ENCODE peak calls at places on chromosomes 7 and 10, in four cellular contexts. U is adrenal gland, P is body of pancreas, Z is left ventricle myocardium inferior. I is an unnamed sample.

GRCh38 chr10:30294506-30295280 is 54.4 kb downstream of the MTPAP start:
- DNase-seq in U (no peak), Z (no peak), P (no peak), I (no peak)

GRCh38 chr7:3641556-3641955 is 340.5 kb downstream of the SDK1 start:
- DNase-seq in Z (no peak), P (no peak), U (no peak), I (no peak)

GRCh38 chr10:80260295-80261243 is 28.9 kb downstream of the MAT1A start:
- DNase-seq in P (peak), Z (no peak), U (no peak), I (no peak)

GRCh38 chr7:26863504-26864308 is 684 bp downstream of the SKAP2 start:
- DNase-seq in U (no peak), Z (no peak), P (no peak), I (no peak)

GRCh38 chr10:124249812-124250432 is 156.5 kb upstream of the CHST15 start:
- DNase-seq in U (no peak), P (peak), Z (no peak), I (no peak)

GRCh38 chr10:93138113-93138870 is 64.6 kb downstream of the CYP26A1 start:
- DNase-seq in U (no peak), Z (no peak), P (no peak), I (no peak)

GRCh38 chr10:33137356-33138007 is 179.5 kb upstream of the ITGB1 start:
- DNase-seq in U (no peak), P (no peak), Z (no peak), I (no peak)

GRCh38 chr7:139648617-139648932 is 125.1 kb downstream of the CLEC2L start:
- DNase-seq in U (no peak), P (no peak), Z (no peak), I (no peak)

GRCh38 chr7:26292768-26293560 is 1.3 kb downstream of the SNX10 start:
- DNase-seq in U (no peak), Z (no peak), P (peak), I (no peak)

GRCh38 chr7:520503-521161 is 986 bp upstream of the PDGFA start:
- DNase-seq in Z (no peak), P (peak), U (no peak), I (no peak)

DNA sequence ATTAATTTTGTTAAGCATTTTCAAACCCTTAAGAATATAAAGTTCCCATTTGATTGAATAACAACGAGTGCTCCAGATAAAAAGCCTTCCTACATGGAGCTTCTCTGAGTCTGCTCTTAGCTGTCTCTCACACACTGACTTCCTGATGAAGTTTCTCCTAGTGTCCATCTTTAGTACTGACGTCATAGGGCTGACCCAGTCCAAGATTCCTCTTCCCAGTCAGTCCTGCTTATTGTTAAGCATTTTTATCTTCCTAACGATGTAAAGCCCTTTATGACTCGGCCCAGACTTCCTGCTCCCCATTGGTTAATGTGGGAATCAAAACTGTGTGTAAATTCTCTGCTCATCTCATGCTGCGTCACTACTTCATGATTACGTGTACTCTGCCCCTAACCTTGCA is 398.8 kb downstream of the TFEC start:
- DNase-seq in U (no peak), P (no peak), Z (no peak), I (no peak)
- TF ChIP-seq CTCF in U (no peak), P (no peak), Z (no peak), I (no peak)

GRCh38 chr7:152956006-152956405 is 196.5 kb downstream of the ACTR3B start:
- DNase-seq in P (no peak), Z (no peak), U (no peak), I (no peak)
- TF ChIP-seq CTCF in P (no peak), Z (no peak), U (no peak), I (no peak)

GRCh38 chr10:19347592-19347991 is 299.0 kb downstream of the MALRD1 start:
- DNase-seq in Z (no peak), P (no peak), U (no peak), I (no peak)
- TF ChIP-seq CTCF in Z (no peak), P (no peak), U (no peak), I (peak)

GRCh38 chr7:42493436-42494198 is 256.6 kb upstream of the GLI3 start:
- DNase-seq in U (peak), Z (peak), P (peak), I (no peak)
- TF ChIP-seq CTCF in U (no peak), Z (no peak), P (no peak), I (no peak)

GRCh38 chr7:128217972-128218652 is 23.0 kb upstream of the LEP start:
- DNase-seq in P (no peak), Z (no peak), U (no peak), I (no peak)
- TF ChIP-seq CTCF in P (no peak), Z (no peak), U (no peak), I (peak)

GRCh38 chr10:25766687-25767221 is 167.3 kb upstream of the MYO3A start:
- DNase-seq in U (no peak), P (no peak), Z (no peak), I (no peak)
- TF ChIP-seq CTCF in U (no peak), P (no peak), Z (no peak), I (no peak)

DNA sequence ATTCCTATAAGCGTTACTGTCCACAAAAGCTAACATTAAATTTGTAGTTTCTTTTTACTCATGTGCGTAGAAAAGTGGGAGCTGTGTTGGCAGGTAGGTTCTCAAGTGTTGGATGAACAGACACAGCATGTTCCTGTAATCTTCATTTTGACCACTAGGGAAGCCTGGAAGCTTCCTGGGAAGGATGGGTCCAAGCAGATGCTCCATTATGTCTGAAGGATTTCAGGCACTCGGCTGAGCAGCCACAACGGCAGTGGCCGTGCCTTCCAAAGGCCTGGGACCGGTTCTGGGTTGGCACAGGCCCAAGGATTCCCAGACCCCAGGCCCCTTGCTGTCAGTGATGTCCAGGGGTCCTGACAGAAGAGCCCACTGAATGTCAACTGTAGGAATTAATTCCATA is 386.3 kb downstream of the TNS3 start:
- DNase-seq in P (no peak), U (no peak), Z (no peak), I (no peak)
- TF ChIP-seq CTCF in P (no peak), U (no peak), Z (peak), I (no peak)

GRCh38 chr7:39355664-39356063 is 210.5 kb upstream of the YAE1 start:
- DNase-seq in Z (no peak), P (no peak), U (no peak), I (no peak)

GRCh38 chr7:39360038-39360437 is 206.2 kb upstream of the YAE1 start:
- DNase-seq in U (no peak), Z (no peak), P (no peak), I (no peak)

GRCh38 chr7:39356531-39356930 is 209.7 kb upstream of the YAE1 start:
- DNase-seq in Z (no peak), U (no peak), P (no peak), I (no peak)

GRCh38 chr7:39360766-39361165 is 205.4 kb upstream of the YAE1 start:
- DNase-seq in Z (no peak), U (no peak), P (no peak), I (no peak)

DNA sequence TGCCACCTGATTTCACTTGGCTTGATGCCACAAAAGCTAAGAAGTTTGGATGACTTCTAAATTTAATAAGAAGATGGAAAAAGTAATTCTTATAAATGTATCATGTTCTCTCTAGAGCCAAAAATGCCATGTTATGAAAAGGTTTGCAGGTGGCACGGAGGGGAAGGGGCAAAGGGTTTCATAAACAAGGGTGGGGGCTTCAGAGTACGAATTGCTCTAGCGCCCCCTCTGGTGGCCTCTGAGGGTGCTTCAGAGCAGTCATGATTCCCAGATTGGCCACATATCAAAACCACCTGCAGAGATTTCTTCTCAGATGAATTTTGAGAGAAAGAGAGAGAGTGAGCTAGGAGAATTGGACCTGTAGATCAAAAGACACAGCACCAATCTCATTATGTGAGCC is 208.6 kb upstream of the YAE1 start:
- DNase-seq in Z (no peak), P (no peak), U (no peak), I (no peak)
- TF ChIP-seq CTCF in Z (no peak), P (no peak), U (no peak), I (peak)

DNA sequence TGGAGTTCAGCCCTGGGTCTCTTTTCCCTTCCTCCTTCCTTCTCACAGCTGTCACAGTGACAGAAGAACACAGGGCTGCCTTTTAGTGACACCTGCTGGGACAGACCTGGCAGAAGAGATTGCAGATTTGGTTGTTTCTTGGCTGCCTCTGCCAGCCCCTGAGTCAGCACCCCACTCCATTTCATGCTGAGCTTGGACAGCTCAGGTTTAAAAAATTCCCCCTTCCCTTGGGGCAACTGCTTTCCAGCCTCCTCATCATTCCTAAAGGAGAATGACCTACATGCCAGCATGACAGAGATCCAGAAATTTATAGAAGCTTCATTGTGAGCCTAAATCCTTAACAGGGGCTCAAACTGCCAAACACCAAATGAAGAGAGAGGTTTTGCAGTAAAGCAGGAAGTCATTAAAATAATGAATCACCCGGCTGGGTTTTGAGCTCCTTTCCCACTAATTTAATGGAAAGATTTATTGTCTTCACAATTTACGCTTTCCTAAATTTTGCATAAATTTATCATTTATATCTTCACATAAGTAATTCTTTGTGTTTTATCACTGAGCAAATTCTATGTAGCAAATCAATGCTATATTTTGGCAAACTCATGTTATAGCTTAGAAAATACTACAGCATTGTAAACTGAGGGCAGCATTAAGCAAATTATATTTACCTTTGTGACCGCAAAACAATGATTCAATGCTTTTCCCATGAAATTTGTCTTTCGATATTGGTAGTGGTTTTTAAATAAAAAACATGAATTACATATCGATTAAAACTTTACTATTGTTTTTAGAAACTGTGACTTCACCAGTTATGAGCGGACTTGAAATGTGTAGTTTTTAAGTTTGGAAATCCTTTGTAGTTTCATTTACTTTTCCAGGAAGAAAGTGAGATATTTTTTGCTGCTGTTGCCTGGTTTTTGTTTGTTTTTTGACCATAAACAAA is 399.5 kb upstream of the ANKRD30A start:
- DNase-seq in U (peak), P (peak), Z (no peak), I (peak)
- TF ChIP-seq CTCF in U (no peak), P (no peak), Z (peak), I (peak)